ENCODE peak calls at places on chromosomes 4 and X, in nine cellular contexts. A is RKO; Q is stimulated activated CD4-positive, alpha-beta T cell treated with anti-CD3 and anti-CD28 coated beads, Interleukin-2, amount 100 ng/mL, for 24 hours; W is amniotic stem cell; J is stimulated activated CD8-positive, alpha-beta memory T cell treated with anti-CD3 and anti-CD28 coated beads, Interleukin-15, amount 100 ng/mL, for 1 hour; K is activated CD8-positive, alpha-beta memory T cell treated with anti-CD3 and anti-CD28 coated beads for 48 hours; H is activated CD4-positive, alpha-beta T cell treated with anti-CD3 and anti-CD28 coated beads, Interleukin-2, amount 50 U/mL, for 1 hour; M is renal cortical epithelial cell; B is NCI-H345. X is an unnamed sample.

GRCh38 chr4:109215511-109215910 is 86.9 kb downstream of the COL25A1 start:
- DNase-seq in A (no peak), M (peak; percentile 1), B (no peak), W (no peak), Q (no peak), H (no peak), J (no peak), K (no peak), X (no peak)

GRCh38 chr4:10753326-10753725 is 68.8 kb upstream of the CLNK start:
- DNase-seq in Q (no peak), K (no peak), A (no peak), M (no peak), W (no peak), B (no peak), J (no peak), H (no peak), X (no peak)

GRCh38 chrX:150536455-150537116 is 31.8 kb upstream of the MTM1 start:
- DNase-seq in M (no peak), J (no peak), K (no peak), H (no peak), A (peak; percentile 48), Q (no peak), B (no peak), W (no peak), X (no peak)

GRCh38 chr4:104063341-104063740 is 343.6 kb upstream of the TACR3 start:
- DNase-seq in K (no peak), J (no peak), B (no peak), W (no peak), A (no peak), M (no peak), H (no peak), Q (no peak), X (no peak)

GRCh38 chr4:164977243-164978164 is at the start of gene TRIM61:
- DNase-seq in M (no peak), B (no peak), K (peak; percentile 34), A (no peak), J (no peak), Q (peak; percentile 58), H (peak; percentile 31), W (no peak), X (peak; percentile 9)

GRCh38 chr4:16875487-16875886 is 23.0 kb downstream of the LDB2 start:
- DNase-seq in Q (no peak), W (peak; percentile 87), H (no peak), J (no peak), M (no peak), A (no peak), B (no peak), K (no peak), X (no peak)

GRCh38 chrX:1153940-1154339 is 58.5 kb downstream of the CRLF2 start:
- DNase-seq in A (no peak), Q (no peak), H (no peak), M (no peak), K (no peak), B (no peak), J (no peak), W (no peak), X (no peak)

GRCh38 chr4:142683997-142684396 is 162.1 kb downstream of the INPP4B start:
- DNase-seq in K (no peak), Q (no peak), A (no peak), B (no peak), H (no peak), J (no peak), W (no peak), M (no peak), X (no peak)

GRCh38 chrX:136354201-136354600 is 53.4 kb downstream of the ADGRG4 start:
- DNase-seq in K (no peak), Q (no peak), B (no peak), A (no peak), W (no peak), M (no peak), H (no peak), J (no peak), X (no peak)

GRCh38 chr4:177155454-177155853 is 154.2 kb upstream of the NEIL3 start:
- DNase-seq in B (no peak), Q (no peak), H (no peak), K (no peak), W (no peak), M (no peak), J (no peak), A (no peak), X (no peak)

GRCh38 chr4:153570228-153570973 is 104.2 kb downstream of the TMEM131L start:
- DNase-seq in W (no peak), M (no peak), H (no peak), K (no peak), J (no peak), B (no peak), Q (no peak), A (no peak), X (no peak)

GRCh38 chr4:24382381-24382780 is 202.0 kb downstream of the DHX15 start:
- DNase-seq in K (no peak), W (no peak), J (no peak), A (no peak), H (no peak), M (peak; percentile 99), B (no peak), Q (no peak), X (no peak)

GRCh38 chr4:77706717-77707116 is 101.1 kb downstream of the CXCL13 start:
- DNase-seq in K (no peak), H (no peak), Q (no peak), J (no peak), M (no peak), A (no peak), B (no peak), W (no peak), X (no peak)

GRCh38 chr4:98828801-98829200 is 100.1 kb downstream of the EIF4E start:
- DNase-seq in Q (peak; percentile 25), J (no peak), M (no peak), H (peak; percentile 27), A (peak; percentile 12), W (no peak), B (no peak), K (no peak), X (no peak)

GRCh38 chr4:189525304-189525703 is 415.4 kb upstream of the FRG1 start:
- DNase-seq in K (no peak), B (no peak), H (no peak), W (no peak), M (no peak), J (no peak), Q (no peak), A (no peak), X (no peak)

GRCh38 chrX:73851014-73852009 is 288.3 kb downstream of the CHIC1 start:
- DNase-seq in J (no peak), W (peak; percentile 84), K (peak; percentile 54), M (no peak), Q (no peak), H (no peak), B (no peak), A (peak; percentile 94), X (no peak)

GRCh38 chrX:31117195-31117594 is 45.4 kb upstream of the FTHL17 start:
- DNase-seq in J (no peak), K (no peak), B (no peak), A (no peak), W (no peak), H (no peak), Q (no peak), M (peak; percentile 33), X (no peak)

GRCh38 chr4:40333921-40334352 is 1.2 kb upstream of the CHRNA9 start:
- DNase-seq in M (peak; percentile 85), Q (no peak), K (no peak), A (peak; percentile 83), W (peak; percentile 75), J (no peak), H (no peak), B (peak; percentile 40), X (no peak)

GRCh38 chrX:39726810-39727209 is 370.9 kb downstream of the BCOR start:
- DNase-seq in A (no peak), Q (no peak), B (no peak), K (no peak), W (no peak), M (no peak), J (no peak), H (no peak), X (no peak)

GRCh38 chrX:68365356-68365755 is 67.9 kb downstream of the OPHN1 start:
- DNase-seq in A (no peak), W (no peak), M (no peak), K (no peak), B (no peak), J (no peak), H (no peak), Q (no peak), X (no peak)

GRCh38 chr4:14110407-14110806 is 482.9 kb upstream of the BOD1L1 start:
- DNase-seq in Q (no peak), A (peak; percentile 0), J (no peak), H (no peak), M (peak; percentile 76), W (peak; percentile 42), B (no peak), K (no peak), X (no peak)

X was measured in naive thymus-derived CD4-positive, alpha-beta T cell.